ENCODE peak calls at places on chromosomes 4 and X, in four cellular contexts. U, V, R and Y are unnamed samples.

GRCh38 chr4:182758288-182758687 is 158.9 kb downstream of the DCTD start:
- DNase-seq in U (no peak), V (no peak), R (no peak), Y (no peak)

GRCh38 chr4:139509727-139510410 is 46.1 kb downstream of the SETD7 start:
- DNase-seq in U (no peak), V (no peak), R (peak), Y (peak)

GRCh38 chr4:153553155-153553819 is 87.1 kb downstream of the TMEM131L start:
- DNase-seq in U (no peak), V (no peak), R (no peak), Y (no peak)

GRCh38 chrX:17425151-17425550 is 50.2 kb downstream of the NHS start:
- DNase-seq in U (no peak), V (no peak), R (no peak), Y (no peak)

GRCh38 chr4:157282019-157282418 is 61.5 kb downstream of the GRIA2 start:
- DNase-seq in U (no peak), V (no peak), R (no peak), Y (no peak)

GRCh38 chr4:1726146-1726934 is 5.0 kb downstream of the TACC3 start:
- DNase-seq in U (peak), V (peak), R (peak), Y (peak)

GRCh38 chrX:2594491-2594890 is 93.7 kb upstream of the DHRSX start:
- DNase-seq in U (no peak), V (no peak), R (no peak), Y (no peak)

GRCh38 chr4:61320154-61320553 is 120.0 kb downstream of the ADGRL3 start:
- DNase-seq in U (no peak), V (no peak), R (peak), Y (no peak)

GRCh38 chrX:74419861-74420193 is 1.5 kb upstream of the SLC16A2 start:
- DNase-seq in U (no peak), V (no peak), R (peak), Y (no peak)

GRCh38 chrX:110259065-110259559 is 58.8 kb downstream of the AMMECR1 start:
- DNase-seq in U (no peak), V (no peak), R (no peak), Y (no peak)

GRCh38 chr4:119087121-119087520 is 48.5 kb upstream of the MYOZ2 start:
- DNase-seq in U (peak), V (no peak), R (peak), Y (no peak)

GRCh38 chr4:87033902-87034301 is 99.1 kb downstream of the AFF1 start:
- DNase-seq in U (no peak), V (no peak), R (no peak), Y (no peak)

GRCh38 chr4:49063670-49064069 is 77.6 kb downstream of the CWH43 start:
- DNase-seq in U (no peak), V (no peak), R (peak), Y (no peak)

GRCh38 chrX:46803140-46803539 is 33.7 kb upstream of the RP2 start:
- DNase-seq in U (no peak), V (no peak), R (peak), Y (no peak)

GRCh38 chrX:110407910-110408545 is 49.4 kb downstream of the RTL9 start:
- DNase-seq in U (peak), V (peak), R (peak), Y (no peak)

GRCh38 chr4:3710451-3711182 is 55.6 kb upstream of the ADRA2C start:
- DNase-seq in U (no peak), V (no peak), R (no peak), Y (no peak)

GRCh38 chrX:68698955-68699354 is 51.5 kb downstream of the STARD8 start:
- DNase-seq in U (no peak), V (no peak), R (no peak), Y (no peak)

GRCh38 chr4:139007640-139008039 is 7.9 kb upstream of the NOCT start:
- DNase-seq in U (no peak), V (no peak), R (peak), Y (no peak)

GRCh38 chrX:42524374-42524773 is 253.6 kb downstream of the PPP1R2C start:
- DNase-seq in U (peak), V (no peak), R (peak), Y (no peak)

GRCh38 chr4:74891037-74891436 is 41.9 kb upstream of the PARM1 start:
- DNase-seq in U (no peak), V (no peak), R (no peak), Y (no peak)

GRCh38 chr4:173167793-173168395 is 717 bp upstream of the GALNT7 start:
- DNase-seq in U (peak), V (no peak), R (peak), Y (no peak)

GRCh38 chrX:133399411-133399810 is 15.9 kb downstream of the GPC4 start:
- DNase-seq in U (no peak), V (no peak), R (no peak), Y (no peak)

GRCh38 chr4:20528508-20528907 is 171.8 kb upstream of the PACRGL start:
- DNase-seq in U (peak), V (no peak), R (peak), Y (no peak)

GRCh38 chrX:38116706-38117105 is 104.0 kb downstream of the SRPX start:
- DNase-seq in U (no peak), V (no peak), R (no peak), Y (no peak)

GRCh38 chr4:3445829-3446545 is 4.2 kb downstream of the HGFAC start:
- DNase-seq in U (no peak), V (no peak), R (no peak), Y (no peak)

GRCh38 chr4:187172340-187172761 is 448.7 kb upstream of the FAT1 start:
- DNase-seq in U (peak), V (no peak), R (peak), Y (no peak)

GRCh38 chr4:77800483-77801259 is 18.5 kb downstream of the CNOT6L start:
- DNase-seq in U (no peak), V (no peak), R (peak), Y (no peak)

GRCh38 chr4:142404191-142404611 is 441.9 kb downstream of the INPP4B start:
- DNase-seq in U (peak), V (no peak), R (peak), Y (no peak)

GRCh38 chrX:119419898-119420297 is 20.8 kb downstream of the SLC25A43 start:
- DNase-seq in U (no peak), V (no peak), R (no peak), Y (no peak)